ENCODE peak calls at places on chromosomes 16 and 17, in nine cellular contexts. E, O, X, W, B, L, N, S and T are unnamed samples.

GRCh38 chr16:30903002-30903401 is 6.6 kb downstream of the CTF1 start:
- DNase-seq in E (no peak), O (no peak), X (no peak), W (no peak), B (no peak), L (no peak), N (no peak), S (no peak), T (no peak)

GRCh38 chr17:43368740-43369506 is 29.9 kb upstream of the ARL4D start:
- DNase-seq in E (peak), O (peak), X (no peak), W (peak), B (peak), L (no peak), N (peak), S (peak), T (peak)

GRCh38 chr17:80476877-80477646 is 655 bp upstream of the NPTX1 start:
- DNase-seq in E (peak), O (no peak), X (no peak), W (peak), B (no peak), L (no peak), N (no peak), S (no peak), T (no peak)

GRCh38 chr16:50263940-50264929 is 2.1 kb upstream of the ADCY7 start:
- DNase-seq in E (peak), O (no peak), X (no peak), W (no peak), B (no peak), L (no peak), N (no peak), S (no peak), T (peak)

GRCh38 chr17:50925296-50925891 is 59.2 kb upstream of the TOB1 start:
- DNase-seq in E (no peak), O (no peak), X (no peak), W (no peak), B (no peak), L (no peak), N (no peak), S (no peak), T (no peak)

GRCh38 chr17:5678171-5678570 is 93.9 kb upstream of the NLRP1 start:
- DNase-seq in E (no peak), O (no peak), X (no peak), W (no peak), B (no peak), L (no peak), N (no peak), S (no peak), T (no peak)

GRCh38 chr17:56658648-56659047 is 65.1 kb downstream of the NOG start:
- DNase-seq in E (no peak), O (no peak), X (no peak), W (no peak), B (no peak), L (no peak), N (no peak), S (no peak), T (no peak)

GRCh38 chr16:2987286-2987685 is 7.0 kb upstream of the PKMYT1 start:
- DNase-seq in E (no peak), O (no peak), X (no peak), W (no peak), B (no peak), L (no peak), N (no peak), S (no peak), T (no peak)

GRCh38 chr16:2482181-2483107 is 7.5 kb downstream of the TBC1D24 start:
- DNase-seq in E (peak), O (no peak), X (no peak), W (peak), B (no peak), L (no peak), N (peak), S (peak), T (no peak)

GRCh38 chr17:80604007-80604728 is 59.5 kb downstream of the RPTOR start:
- DNase-seq in E (no peak), O (no peak), X (no peak), W (no peak), B (no peak), L (no peak), N (no peak), S (no peak), T (no peak)

GRCh38 chr17:78485416-78486168 is 91.6 kb downstream of the DNAH17 start:
- DNase-seq in E (no peak), O (no peak), X (no peak), W (no peak), B (no peak), L (no peak), N (no peak), S (no peak), T (no peak)

GRCh38 chr17:42796066-42796758 is 2.3 kb downstream of the COA3 start:
- DNase-seq in E (no peak), O (no peak), X (no peak), W (no peak), B (no peak), L (no peak), N (no peak), S (no peak), T (no peak)

GRCh38 chr16:17557480-17557879 is 86.7 kb upstream of the XYLT1 start:
- DNase-seq in E (no peak), O (no peak), X (no peak), W (no peak), B (no peak), L (no peak), N (no peak), S (no peak), T (no peak)

GRCh38 chr17:76343106-76343505 is 10.6 kb downstream of the PRPSAP1 start:
- DNase-seq in E (no peak), O (no peak), X (no peak), W (no peak), B (no peak), L (no peak), N (no peak), S (no peak), T (no peak)

GRCh38 chr17:74453665-74454196 is 12.7 kb upstream of the CD300A start:
- DNase-seq in E (peak), O (peak), X (no peak), W (peak), B (no peak), L (peak), N (no peak), S (no peak), T (no peak)

GRCh38 chr17:19301973-19302372 is 60.5 kb downstream of the B9D1 start:
- DNase-seq in E (no peak), O (no peak), X (no peak), W (no peak), B (no peak), L (no peak), N (no peak), S (no peak), T (no peak)

GRCh38 chr16:6317924-6318323 is 1014.7 kb upstream of the RBFOX1 start:
- DNase-seq in E (no peak), O (no peak), X (no peak), W (no peak), B (no peak), L (no peak), N (no peak), S (no peak), T (no peak)

GRCh38 chr17:32523827-32524552 is 37.2 kb downstream of the CDK5R1 start:
- DNase-seq in E (no peak), O (no peak), X (no peak), W (no peak), B (no peak), L (no peak), N (no peak), S (no peak), T (no peak)

GRCh38 chr16:28097500-28097899 is 34.0 kb upstream of the GSG1L start:
- DNase-seq in E (no peak), O (no peak), X (no peak), W (no peak), B (no peak), L (no peak), N (no peak), S (no peak), T (no peak)

GRCh38 chr17:31687505-31688126 is 171.4 kb downstream of the COPRS start:
- DNase-seq in E (no peak), O (no peak), X (no peak), W (no peak), B (no peak), L (no peak), N (no peak), S (no peak), T (peak)

GRCh38 chr17:41915566-41915965 is 3.2 kb downstream of the ACLY start:
- DNase-seq in E (no peak), O (no peak), X (no peak), W (no peak), B (no peak), L (no peak), N (no peak), S (no peak), T (no peak)

GRCh38 chr17:27471321-27472269 is 15.3 kb downstream of the KSR1 start:
- DNase-seq in E (no peak), O (peak), X (peak), W (no peak), B (no peak), L (no peak), N (peak), S (no peak), T (no peak)

GRCh38 chr16:11416228-11417001 is 71.2 kb downstream of the RMI2 start:
- DNase-seq in E (no peak), O (no peak), X (no peak), W (no peak), B (no peak), L (no peak), N (no peak), S (no peak), T (no peak)

GRCh38 chr17:4898351-4898750 is 985 bp upstream of the C17orf107 start:
- DNase-seq in E (no peak), O (no peak), X (no peak), W (no peak), B (no peak), L (no peak), N (no peak), S (no peak), T (no peak)

GRCh38 chr17:39576187-39576586 is 31.5 kb downstream of the NEUROD2 start:
- DNase-seq in E (no peak), O (no peak), X (no peak), W (peak), B (peak), L (no peak), N (no peak), S (peak), T (no peak)

GRCh38 chr17:74810699-74811485 is 34.7 kb upstream of the NAT9 start:
- DNase-seq in E (no peak), O (no peak), X (no peak), W (no peak), B (no peak), L (no peak), N (peak), S (no peak), T (no peak)

GRCh38 chr16:1180772-1181714 is 28.1 kb downstream of the CACNA1H start:
- DNase-seq in E (no peak), O (no peak), X (no peak), W (no peak), B (no peak), L (peak), N (no peak), S (no peak), T (no peak)

GRCh38 chr16:1626327-1626726 is 14.2 kb downstream of the CRAMP1 start:
- DNase-seq in E (no peak), O (no peak), X (no peak), W (no peak), B (no peak), L (no peak), N (no peak), S (no peak), T (no peak)

GRCh38 chr16:86122681-86123342 is 223.8 kb downstream of the IRF8 start:
- DNase-seq in E (no peak), O (no peak), X (no peak), W (no peak), B (no peak), L (no peak), N (no peak), S (no peak), T (no peak)

GRCh38 chr16:55655709-55656694 is at the start of gene SLC6A2:
- DNase-seq in E (no peak), O (no peak), X (no peak), W (no peak), B (no peak), L (no peak), N (no peak), S (no peak), T (no peak)

GRCh38 chr16:86509759-86510464 is 415 bp upstream of the FOXF1 start:
- DNase-seq in E (no peak), O (no peak), X (no peak), W (no peak), B (peak), L (no peak), N (no peak), S (no peak), T (peak)